ENCODE peak calls at places on chromosomes 3 and 15, in nine cellular contexts. V is stimulated activated CD4-positive, alpha-beta T cell treated with anti-CD3 and anti-CD28 coated beads, TNF-alpha, amount 100 ng/mL, for 48 hours; O is activated CD4-positive, alpha-beta T cell treated with anti-CD3 and anti-CD28 coated beads, Interleukin-2, amount 50 U/mL, for 4 hours; F is omental fat pad; C is LNCaP clone FGC; Q is cardiac fibroblast; S is stimulated activated CD8-positive, alpha-beta memory T cell treated with anti-CD3 and anti-CD28 coated beads, Interleukin-15, amount 100 ng/mL, for 1 hour; A is DMS153; P is effector CD4-positive, alpha-beta T cell. E is an unnamed sample.

GRCh38 chr3:25226747-25227146 is 201.3 kb upstream of the RARB start:
- DNase-seq in O (no peak), S (no peak), A (no peak), C (no peak), Q (no peak), F (no peak), P (no peak), V (no peak), E (no peak)

GRCh38 chr15:66763186-66764066 is 61.4 kb downstream of the SMAD6 start:
- DNase-seq in C (peak), P (no peak), A (no peak), F (no peak), Q (peak), O (no peak), V (no peak), S (no peak), E (no peak)

GRCh38 chr3:55327131-55327920 is 159.8 kb downstream of the WNT5A start:
- DNase-seq in V (no peak), A (no peak), O (no peak), P (no peak), S (no peak), F (no peak), Q (no peak), C (no peak), E (no peak)

GRCh38 chr3:107928084-107928445 is 162.8 kb downstream of the CD47 start:
- DNase-seq in P (no peak), Q (peak), F (no peak), V (no peak), O (no peak), A (no peak), C (no peak), S (no peak), E (peak)

GRCh38 chr3:1007890-1008289 is 84.9 kb upstream of the CNTN6 start:
- DNase-seq in F (no peak), V (no peak), O (no peak), Q (peak), S (no peak), C (no peak), P (no peak), A (no peak), E (peak)

GRCh38 chr3:126394977-126395321 is 240 bp downstream of the CFAP100 start:
- DNase-seq in Q (no peak), A (no peak), C (no peak), V (no peak), S (no peak), F (no peak), O (no peak), P (no peak), E (no peak)

GRCh38 chr3:136578290-136578689 is 173.9 kb downstream of the STAG1 start:
- DNase-seq in A (no peak), Q (no peak), S (no peak), F (no peak), P (no peak), C (no peak), V (no peak), O (no peak), E (no peak)

GRCh38 chr3:189368384-189368783 is 196.6 kb downstream of the TPRG1 start:
- DNase-seq in P (no peak), O (no peak), Q (no peak), V (no peak), F (no peak), A (no peak), S (no peak), C (no peak), E (no peak)

GRCh38 chr3:27573780-27574437 is 89.7 kb upstream of the SLC4A7 start:
- DNase-seq in A (no peak), S (no peak), O (no peak), V (no peak), F (no peak), Q (no peak), P (no peak), C (no peak), E (peak)

GRCh38 chr3:38565339-38566214 is 69.4 kb downstream of the EXOG start:
- DNase-seq in C (no peak), S (no peak), O (no peak), A (no peak), V (no peak), P (no peak), Q (no peak), F (no peak), E (no peak)

GRCh38 chr3:10285742-10286524 is 6.8 kb downstream of the GHRL start:
- DNase-seq in S (no peak), P (no peak), F (no peak), Q (no peak), A (no peak), V (no peak), C (peak), O (no peak), E (no peak)

GRCh38 chr3:154060606-154061380 is 60.4 kb upstream of the ARHGEF26 start:
- DNase-seq in A (no peak), C (no peak), Q (peak), P (no peak), V (no peak), F (no peak), O (no peak), S (no peak), E (peak)

GRCh38 chr3:7518471-7518870 is 657.6 kb downstream of the GRM7 start:
- DNase-seq in A (no peak), F (no peak), P (no peak), S (no peak), Q (peak), V (no peak), O (no peak), C (peak), E (peak)

GRCh38 chr3:81087607-81088006 is 673.8 kb downstream of the GBE1 start:
- DNase-seq in V (no peak), A (no peak), C (no peak), S (no peak), O (no peak), Q (no peak), F (no peak), P (no peak), E (no peak)

GRCh38 chr3:25592510-25592968 is 72.2 kb downstream of the TOP2B start:
- DNase-seq in S (no peak), C (no peak), A (no peak), F (no peak), V (no peak), P (no peak), Q (peak), O (no peak), E (peak)

GRCh38 chr3:166123576-166123975 is 286.4 kb upstream of the BCHE start:
- DNase-seq in F (no peak), A (no peak), S (no peak), O (no peak), Q (no peak), C (no peak), V (no peak), P (no peak), E (no peak)

GRCh38 chr3:99674086-99674789 is 35.8 kb downstream of the COL8A1 start:
- DNase-seq in Q (peak), A (no peak), O (no peak), C (no peak), F (no peak), V (no peak), P (no peak), S (no peak), E (peak)

GRCh38 chr15:78322243-78322642 is 17.9 kb upstream of the CRABP1 start:
- DNase-seq in F (no peak), C (no peak), S (no peak), A (peak), O (no peak), V (no peak), Q (peak), P (no peak), E (peak)

GRCh38 chr3:46386206-46386605 is 15.5 kb downstream of the CCR5 start:
- DNase-seq in C (no peak), P (no peak), S (no peak), Q (no peak), O (no peak), V (no peak), F (no peak), A (no peak), E (peak)

GRCh38 chr3:150583028-150583427 is 20.1 kb upstream of the SELENOT start:
- DNase-seq in O (no peak), S (no peak), A (no peak), Q (no peak), C (no peak), V (no peak), F (no peak), P (no peak), E (no peak)

GRCh38 chr3:127069814-127070440 is 87.0 kb downstream of the PLXNA1 start:
- DNase-seq in F (no peak), S (no peak), A (no peak), O (no peak), V (no peak), Q (no peak), C (no peak), P (no peak), E (no peak)

GRCh38 chr3:71376911-71377310 is 206.6 kb downstream of the FOXP1 start:
- DNase-seq in O (no peak), Q (no peak), F (no peak), C (no peak), P (no peak), A (no peak), S (no peak), V (no peak), E (no peak)

GRCh38 chr3:29065211-29065785 is 215.6 kb upstream of the RBMS3 start:
- DNase-seq in P (no peak), O (no peak), V (no peak), C (peak), A (peak), F (peak), S (no peak), Q (peak), E (peak)

GRCh38 chr15:75921732-75922703 is 18.3 kb downstream of the FBXO22 start:
- DNase-seq in Q (peak), O (no peak), P (no peak), A (no peak), F (no peak), S (no peak), V (peak), C (peak), E (peak)

GRCh38 chr3:77254967-77255831 is 215.3 kb downstream of the ROBO2 start:
- DNase-seq in A (peak), S (no peak), P (no peak), C (peak), Q (peak), V (no peak), F (no peak), O (no peak), E (peak)